ENCODE peak calls at places on chromosomes 12 and 14, in five cellular contexts. D, S, Z, E and K are unnamed samples.

GRCh38 chr12:73731658-73732057 is 806.0 kb upstream of the ATXN7L3B start:
- DNase-seq in D (no peak), S (no peak), Z (no peak), E (no peak), K (peak)

GRCh38 chr12:20260864-20261263 is 107.5 kb upstream of the PDE3A start:
- DNase-seq in D (no peak), S (no peak), Z (no peak), E (no peak), K (no peak)

GRCh38 chr12:120346031-120346430 is 18.5 kb upstream of the PLA2G1B start:
- DNase-seq in D (no peak), S (no peak), Z (no peak), E (no peak), K (no peak)

GRCh38 chr14:58824106-58824505 is 186.3 kb downstream of the DACT1 start:
- DNase-seq in D (no peak), S (no peak), Z (no peak), E (no peak), K (peak)

GRCh38 chr14:97994020-97994531 is 1196.9 kb downstream of the VRK1 start:
- DNase-seq in D (no peak), S (peak), Z (peak), E (peak), K (no peak)

GRCh38 chr12:119788783-119789182 is 88.3 kb downstream of the CIT start:
- DNase-seq in D (no peak), S (no peak), Z (no peak), E (peak), K (peak)

GRCh38 chr14:103151270-103151933 is 28.1 kb downstream of the TNFAIP2 start:
- DNase-seq in D (no peak), S (no peak), Z (peak), E (no peak), K (peak)

GRCh38 chr14:56760164-56760914 is 49.9 kb downstream of the OTX2 start:
- DNase-seq in D (no peak), S (no peak), Z (no peak), E (no peak), K (no peak)

GRCh38 chr12:80183939-80184338 is 84.6 kb downstream of the OTOGL start:
- DNase-seq in D (no peak), S (no peak), Z (no peak), E (no peak), K (peak)

GRCh38 chr14:89915114-89915878 is 39.2 kb downstream of the EFCAB11 start:
- DNase-seq in D (peak), S (peak), Z (peak), E (peak), K (peak)

GRCh38 chr14:23544511-23545447 is 6.8 kb downstream of the ZFHX2 start:
- DNase-seq in D (no peak), S (no peak), Z (no peak), E (peak), K (no peak)

GRCh38 chr12:30457621-30458289 is 237.9 kb downstream of the IPO8 start:
- DNase-seq in D (no peak), S (no peak), Z (no peak), E (peak), K (peak)

GRCh38 chr14:99257122-99257672 is 14.8 kb downstream of the BCL11B start:
- DNase-seq in D (no peak), S (no peak), Z (no peak), E (no peak), K (no peak)

GRCh38 chr14:24595046-24595808 is 14.3 kb downstream of the GZMH start:
- DNase-seq in D (no peak), S (no peak), Z (no peak), E (no peak), K (peak)

GRCh38 chr14:51643137-51643536 is 8.6 kb upstream of the FRMD6 start:
- DNase-seq in D (no peak), S (no peak), Z (no peak), E (no peak), K (peak)

GRCh38 chr14:92886337-92886736 is 36.6 kb upstream of the CHGA start:
- DNase-seq in D (no peak), S (no peak), Z (no peak), E (no peak), K (no peak)

GRCh38 chr14:105249175-105250007 is 1.1 kb downstream of the BTBD6 start:
- DNase-seq in D (no peak), S (no peak), Z (no peak), E (peak), K (no peak)